ENCODE peak calls at places on chromosome 5, in five cellular contexts. V is IMR-90, S is upper lobe of left lung, J is transverse colon, E is right lobe of liver. X is an unnamed sample.

GRCh38 chr5:62732677-62733121 is 154.1 kb downstream of the LRRC70 start:
- DNase-seq in V (peak), S (no peak), E (no peak), J (no peak), X (no peak)

GRCh38 chr5:173581408-173582197 is 34.8 kb downstream of the BOD1 start:
- DNase-seq in S (no peak), E (no peak), J (peak), V (peak), X (no peak)

GRCh38 chr5:155167736-155168135 is 154.2 kb downstream of the KIF4B start:
- DNase-seq in J (no peak), S (no peak), E (no peak), V (no peak), X (no peak)

GRCh38 chr5:180644129-180644824 is 5.1 kb downstream of the FLT4 start:
- DNase-seq in V (no peak), E (no peak), J (no peak), S (no peak), X (no peak)

GRCh38 chr5:32639943-32640342 is 54.6 kb downstream of the SUB1 start:
- DNase-seq in V (no peak), E (no peak), S (no peak), J (no peak), X (no peak)

GRCh38 chr5:77448831-77449230 is 43.3 kb downstream of the WDR41 start:
- DNase-seq in J (no peak), V (no peak), E (no peak), S (no peak), X (no peak)

GRCh38 chr5:115831163-115831768 is 10.1 kb downstream of the ATG12 start:
- DNase-seq in V (peak), S (no peak), J (peak), E (no peak), X (no peak)

GRCh38 chr5:119470851-119471451 is 18.7 kb downstream of the HSD17B4 start:
- DNase-seq in S (no peak), E (no peak), J (no peak), V (peak), X (no peak)

GRCh38 chr5:56757077-56757476 is 58.3 kb upstream of the MAP3K1 start:
- DNase-seq in E (no peak), V (peak), J (no peak), S (no peak), X (no peak)

GRCh38 chr5:169637856-169638190 is 748 bp downstream of the DOCK2 start:
- DNase-seq in V (no peak), E (peak), S (peak), J (peak), X (no peak)

GRCh38 chr5:69493235-69493925 is 790 bp downstream of the OCLN start:
- DNase-seq in E (peak), J (peak), S (peak), V (no peak), X (no peak)

GRCh38 chr5:157908459-157908858 is 49.5 kb upstream of the CLINT1 start:
- DNase-seq in J (no peak), V (no peak), S (no peak), E (no peak), X (no peak)

GRCh38 chr5:91521313-91521712 is 138.2 kb upstream of the ARRDC3 start:
- DNase-seq in E (no peak), V (no peak), J (no peak), S (no peak), X (no peak)

GRCh38 chr5:170527998-170528397 is 24.2 kb downstream of the KCNIP1 start:
- DNase-seq in E (no peak), S (no peak), J (no peak), V (no peak), X (no peak)

GRCh38 chr5:53407373-53407772 is 73.1 kb upstream of the FST start:
- DNase-seq in V (peak), J (no peak), S (no peak), E (no peak), X (no peak)

GRCh38 chr5:111697881-111698757 is 58.9 kb downstream of the NREP start:
- DNase-seq in J (no peak), E (no peak), V (peak), S (peak), X (no peak)

GRCh38 chr5:179345429-179346321 is at the start of gene ADAMTS2:
- DNase-seq in E (peak), J (peak), S (no peak), V (peak), X (peak)

GRCh38 chr5:1751026-1751863 is 48.4 kb downstream of the MRPL36 start:
- DNase-seq in E (peak), V (no peak), J (no peak), S (peak), X (no peak)

GRCh38 chr5:94793816-94794198 is 175.3 kb downstream of the SLF1 start:
- DNase-seq in J (no peak), V (peak), E (no peak), S (no peak), X (no peak)

GRCh38 chr5:179334017-179334765 is 11.1 kb downstream of the ADAMTS2 start:
- DNase-seq in S (no peak), J (no peak), E (no peak), V (no peak), X (no peak)

GRCh38 chr5:172102913-172103629 is 85.0 kb downstream of the STK10 start:
- DNase-seq in E (no peak), S (no peak), J (peak), V (peak), X (peak)

GRCh38 chr5:6492934-6493333 is 44.3 kb downstream of the UBE2QL1 start:
- DNase-seq in J (no peak), E (no peak), V (no peak), S (no peak), X (no peak)

GRCh38 chr5:138455191-138455930 is 9.9 kb upstream of the EGR1 start:
- DNase-seq in V (no peak), S (no peak), J (no peak), E (no peak), X (no peak)

GRCh38 chr5:151158287-151158661 is 695 bp upstream of the ANXA6 start:
- DNase-seq in S (no peak), V (no peak), E (no peak), J (no peak), X (peak)

GRCh38 chr5:135995979-135996378 is 32.8 kb upstream of the TGFBI start:
- DNase-seq in E (no peak), J (no peak), S (no peak), V (no peak), X (no peak)

GRCh38 chr5:153863941-153864340 is 174.8 kb downstream of the FAM114A2 start:
- DNase-seq in S (no peak), E (no peak), J (no peak), V (no peak), X (no peak)

GRCh38 chr5:160685695-160686094 is 166.3 kb downstream of the ATP10B start:
- DNase-seq in J (no peak), S (no peak), E (no peak), V (no peak), X (no peak)

GRCh38 chr5:41413067-41413466 is 97.3 kb downstream of the PLCXD3 start:
- DNase-seq in S (no peak), V (no peak), J (no peak), E (no peak), X (peak)

DNA sequence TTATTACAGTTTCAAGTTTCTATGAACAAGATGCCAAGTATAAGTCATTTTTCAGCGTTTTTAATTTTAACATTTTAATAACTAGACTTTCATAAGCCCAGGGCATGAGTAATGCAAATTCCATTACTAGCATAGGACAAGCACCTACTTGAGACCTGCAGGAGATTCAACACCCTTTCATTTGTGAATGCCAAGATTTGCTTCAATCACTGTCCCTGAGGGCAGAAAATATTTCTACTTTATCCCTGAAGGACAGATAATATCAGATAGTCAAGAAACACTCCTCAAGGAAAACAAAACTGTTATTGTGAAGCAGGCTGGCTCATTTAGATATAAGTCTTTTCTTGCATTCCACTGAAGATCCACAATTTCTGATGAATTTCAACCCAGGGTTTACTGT is 27.7 kb upstream of the ZNF622 start:
- DNase-seq in V (no peak), S (no peak), J (no peak), E (no peak), X (no peak)
- H3K4me3 ChIP-seq in V (no peak), S (no peak), J (no peak), E (no peak), X (no peak)

GRCh38 chr5:72463499-72464052 is 43.6 kb downstream of the ZNF366 start:
- DNase-seq in V (no peak), S (no peak), E (no peak), J (no peak), X (no peak)
- TF ChIP-seq CTCF in V (no peak), S (no peak), E (no peak), J (no peak), X (no peak)

GRCh38 chr5:42951847-42952411 is 88.2 kb downstream of the ANXA2R start:
- DNase-seq in S (peak), V (peak), J (peak), E (no peak), X (peak)

GRCh38 chr5:42950466-42951168 is 89.5 kb downstream of the ANXA2R start:
- DNase-seq in S (peak), E (peak), V (peak), J (peak), X (peak)

GRCh38 chr5:42950091-42950465 is 90.0 kb downstream of the ANXA2R start:
- DNase-seq in J (no peak), E (no peak), V (no peak), S (no peak), X (no peak)

GRCh38 chr5:42952575-42952974 is 87.5 kb downstream of the ANXA2R start:
- DNase-seq in J (no peak), E (no peak), V (no peak), S (no peak), X (no peak)

DNA sequence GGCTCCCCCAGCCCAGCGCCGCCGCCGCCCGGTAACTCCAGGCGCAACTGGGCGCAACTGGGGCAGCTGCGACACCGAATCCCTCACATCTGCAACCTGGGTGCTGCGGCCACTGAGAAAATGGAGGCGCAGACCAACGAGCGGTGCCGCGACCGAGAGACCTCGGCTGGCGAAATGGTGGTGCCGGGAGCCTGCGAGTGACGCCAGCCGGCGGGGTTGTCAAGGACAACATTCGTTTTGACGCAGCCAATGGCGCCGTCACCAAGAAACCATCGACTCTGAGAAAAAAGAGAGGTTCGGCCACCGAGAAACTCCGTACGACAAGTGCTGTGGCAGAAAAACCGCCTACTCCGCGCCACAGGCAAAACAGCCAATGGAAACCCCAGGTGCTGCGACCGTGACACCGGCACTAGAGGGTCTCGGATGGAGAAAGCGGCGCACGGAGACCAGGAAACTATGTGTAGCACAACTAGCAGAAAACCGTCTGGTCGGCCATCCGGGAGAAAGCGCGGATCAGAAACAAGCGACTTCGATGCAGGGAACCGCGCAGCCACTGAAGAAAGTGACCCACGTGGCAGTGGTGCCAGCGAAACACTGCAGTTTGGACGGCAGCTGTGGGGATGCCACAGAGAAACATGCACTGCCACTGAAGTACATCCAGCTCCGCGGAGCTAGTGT is 88.8 kb downstream of the ANXA2R start:
- DNase-seq in E (peak), J (peak), V (peak), S (peak), X (peak)
- TF ChIP-seq POLR2A in E (no peak), J (peak), V (no peak), S (no peak), X (no peak)

GRCh38 chr5:126508962-126509279 is 85.7 kb downstream of the GRAMD2B start:
- DNase-seq in S (peak), V (no peak), J (peak), E (no peak), X (peak)
- H3K4me3 ChIP-seq in S (no peak), V (no peak), J (no peak), E (no peak), X (peak)

GRCh38 chr5:100697970-100698369 is 162.8 kb downstream of the FAM174A start:
- DNase-seq in E (no peak), V (no peak), J (no peak), S (no peak), X (no peak)
- TF ChIP-seq CTCF in E (no peak), V (peak), J (no peak), S (no peak), X (no peak)

DNA sequence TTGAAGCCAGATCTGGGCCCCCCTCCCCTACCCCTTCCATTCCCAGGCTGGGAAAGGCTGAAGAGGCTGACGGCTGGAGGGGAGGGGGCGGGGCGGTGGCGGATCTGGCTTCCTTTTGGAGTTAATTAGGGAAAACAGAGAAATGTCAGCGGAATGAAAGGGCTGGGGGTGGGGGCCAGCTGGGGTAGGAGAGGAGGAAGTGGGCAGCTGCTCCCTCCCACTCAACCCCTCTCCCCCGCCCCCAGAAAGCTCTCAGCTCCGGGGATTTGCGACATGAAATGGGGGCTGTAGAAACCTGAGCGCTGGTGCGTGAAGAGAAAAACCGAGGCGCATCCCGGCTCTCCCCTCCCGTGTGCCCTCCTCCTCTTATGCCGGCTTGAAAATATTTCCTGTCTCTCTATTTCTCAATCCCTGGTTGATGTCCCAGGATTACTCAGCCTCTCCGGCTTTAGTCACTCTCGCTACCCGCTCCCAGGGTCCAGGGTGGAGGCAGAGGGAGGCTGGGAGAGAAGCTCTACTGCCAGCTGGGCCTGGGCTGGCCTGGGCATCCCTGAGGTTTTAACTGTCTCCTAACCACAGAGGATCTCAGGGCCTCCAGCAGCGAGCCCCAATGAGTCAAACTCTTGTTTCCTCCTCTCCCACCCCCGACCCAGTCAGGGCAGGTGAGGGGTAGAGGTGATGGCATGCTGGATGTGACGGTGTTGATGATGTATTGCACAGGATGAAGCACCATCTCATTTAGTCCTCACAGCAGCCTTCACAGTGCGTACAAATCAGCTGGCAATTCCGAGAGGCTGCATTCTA is 20.1 kb downstream of the PCDHGC5 start:
- DNase-seq in S (no peak), J (peak), E (no peak), V (peak), X (peak)
- TF ChIP-seq POLR2A in S (no peak), J (peak), E (no peak), V (peak), X (no peak)

GRCh38 chr5:10441992-10442435 is 335 bp downstream of the ROPN1L start:
- DNase-seq in S (no peak), E (no peak), J (no peak), V (no peak), X (no peak)
- H3K4me3 ChIP-seq in S (peak), E (peak), J (peak), V (peak), X (peak)

X was measured in adrenal gland.